ENCODE peak calls at places on chromosomes 2 and 18, in eight cellular contexts. One of them, this sample, is unnamed.

GRCh38 chr2:102016399-102016955 is 24.7 kb downstream of the IL1R2 start:
- DNase-seq in HEK293T: no peak
- DNase-seq in fibroblast of the aortic adventitia: no peak
- DNase-seq in CD4-positive, alpha-beta T cell: no peak
- DNase-seq in esophagus squamous epithelium: no peak
- DNase-seq in hippocampal formation: no peak
- DNase-seq in nucleus accumbens: no peak
- DNase-seq in T-helper 9 cell: no peak
- DNase-seq in this sample: no peak

GRCh38 chr2:149401007-149401406 is 70.6 kb downstream of the LYPD6 start:
- DNase-seq in HEK293T: no peak
- DNase-seq in fibroblast of the aortic adventitia: no peak
- DNase-seq in CD4-positive, alpha-beta T cell: no peak
- DNase-seq in esophagus squamous epithelium: no peak
- DNase-seq in hippocampal formation: no peak
- DNase-seq in nucleus accumbens: no peak
- DNase-seq in T-helper 9 cell: no peak
- DNase-seq in this sample: no peak

GRCh38 chr2:74332550-74333174 is 10.6 kb downstream of the SLC4A5 start:
- DNase-seq in HEK293T: no peak
- DNase-seq in fibroblast of the aortic adventitia: no peak
- DNase-seq in CD4-positive, alpha-beta T cell: no peak
- DNase-seq in esophagus squamous epithelium: no peak
- DNase-seq in hippocampal formation: no peak
- DNase-seq in nucleus accumbens: no peak
- DNase-seq in T-helper 9 cell: no peak
- DNase-seq in this sample: no peak

GRCh38 chr18:51196116-51196810 is 1.2 kb downstream of the MEX3C start:
- DNase-seq in HEK293T: no peak
- DNase-seq in fibroblast of the aortic adventitia: peak
- DNase-seq in CD4-positive, alpha-beta T cell: peak
- DNase-seq in esophagus squamous epithelium: peak
- DNase-seq in hippocampal formation: peak
- DNase-seq in nucleus accumbens: peak
- DNase-seq in T-helper 9 cell: peak
- DNase-seq in this sample: no peak

GRCh38 chr2:197241590-197241989 is 69.0 kb downstream of the ANKRD44 start:
- DNase-seq in HEK293T: no peak
- DNase-seq in fibroblast of the aortic adventitia: no peak
- DNase-seq in CD4-positive, alpha-beta T cell: no peak
- DNase-seq in esophagus squamous epithelium: no peak
- DNase-seq in hippocampal formation: no peak
- DNase-seq in nucleus accumbens: no peak
- DNase-seq in T-helper 9 cell: no peak
- DNase-seq in this sample: no peak

GRCh38 chr2:151280276-151280675 is 9.2 kb downstream of the NMI start:
- DNase-seq in HEK293T: no peak
- DNase-seq in fibroblast of the aortic adventitia: peak
- DNase-seq in CD4-positive, alpha-beta T cell: no peak
- DNase-seq in esophagus squamous epithelium: no peak
- DNase-seq in hippocampal formation: no peak
- DNase-seq in nucleus accumbens: no peak
- DNase-seq in T-helper 9 cell: no peak
- DNase-seq in this sample: no peak

GRCh38 chr2:172735646-172736418 is at the start of gene RAPGEF4:
- DNase-seq in HEK293T: peak
- DNase-seq in fibroblast of the aortic adventitia: no peak
- DNase-seq in CD4-positive, alpha-beta T cell: no peak
- DNase-seq in esophagus squamous epithelium: no peak
- DNase-seq in hippocampal formation: no peak
- DNase-seq in nucleus accumbens: no peak
- DNase-seq in T-helper 9 cell: no peak
- DNase-seq in this sample: no peak

GRCh38 chr2:232058063-232058877 is 96.8 kb downstream of the DIS3L2 start:
- DNase-seq in HEK293T: no peak
- DNase-seq in fibroblast of the aortic adventitia: no peak
- DNase-seq in CD4-positive, alpha-beta T cell: no peak
- DNase-seq in esophagus squamous epithelium: no peak
- DNase-seq in hippocampal formation: no peak
- DNase-seq in nucleus accumbens: no peak
- DNase-seq in T-helper 9 cell: no peak
- DNase-seq in this sample: no peak

GRCh38 chr2:62775367-62775668 is 69.8 kb downstream of the EHBP1 start:
- DNase-seq in HEK293T: no peak
- DNase-seq in fibroblast of the aortic adventitia: no peak
- DNase-seq in CD4-positive, alpha-beta T cell: no peak
- DNase-seq in esophagus squamous epithelium: no peak
- DNase-seq in hippocampal formation: no peak
- DNase-seq in nucleus accumbens: no peak
- DNase-seq in T-helper 9 cell: no peak
- DNase-seq in this sample: no peak

GRCh38 chr2:70069049-70069448 is 18.2 kb upstream of the PCBP1 start:
- DNase-seq in HEK293T: no peak
- DNase-seq in fibroblast of the aortic adventitia: no peak
- DNase-seq in CD4-positive, alpha-beta T cell: peak
- DNase-seq in esophagus squamous epithelium: no peak
- DNase-seq in hippocampal formation: no peak
- DNase-seq in nucleus accumbens: no peak
- DNase-seq in T-helper 9 cell: peak
- DNase-seq in this sample: no peak

GRCh38 chr18:3498705-3499451 is 48.9 kb downstream of the TGIF1 start:
- DNase-seq in HEK293T: peak
- DNase-seq in fibroblast of the aortic adventitia: peak
- DNase-seq in CD4-positive, alpha-beta T cell: peak
- DNase-seq in esophagus squamous epithelium: no peak
- DNase-seq in hippocampal formation: no peak
- DNase-seq in nucleus accumbens: no peak
- DNase-seq in T-helper 9 cell: peak
- DNase-seq in this sample: peak

GRCh38 chr18:50507120-50507590 is 52.7 kb upstream of the MAPK4 start:
- DNase-seq in HEK293T: peak
- DNase-seq in fibroblast of the aortic adventitia: peak
- DNase-seq in CD4-positive, alpha-beta T cell: no peak
- DNase-seq in esophagus squamous epithelium: no peak
- DNase-seq in hippocampal formation: no peak
- DNase-seq in nucleus accumbens: no peak
- DNase-seq in T-helper 9 cell: no peak
- DNase-seq in this sample: no peak

GRCh38 chr2:151027147-151027546 is 234.5 kb downstream of the RBM43 start:
- DNase-seq in HEK293T: no peak
- DNase-seq in fibroblast of the aortic adventitia: no peak
- DNase-seq in CD4-positive, alpha-beta T cell: no peak
- DNase-seq in esophagus squamous epithelium: no peak
- DNase-seq in hippocampal formation: no peak
- DNase-seq in nucleus accumbens: no peak
- DNase-seq in T-helper 9 cell: no peak
- DNase-seq in this sample: no peak